ENCODE peak calls at places on chromosome 4, in five cellular contexts. S is mesenchymal stem cell, N is H9, Y is trophoblast cell, A is H1. P is an unnamed sample.

GRCh38 chr4:57074753-57075152 is 35.4 kb downstream of the IGFBP7 start:
- DNase-seq in Y (no peak), S (no peak), A (no peak), N (no peak), P (no peak)

GRCh38 chr4:1323635-1324442 is 23.2 kb upstream of the UVSSA start:
- DNase-seq in A (no peak), Y (peak; percentile 91), N (no peak), S (peak; percentile 87), P (no peak)

GRCh38 chr4:25107827-25108516 is 52.3 kb downstream of the SEPSECS start:
- DNase-seq in A (no peak), Y (no peak), N (peak; percentile 14), S (no peak), P (no peak)

GRCh38 chr4:40448875-40449274 is 113.7 kb downstream of the CHRNA9 start:
- DNase-seq in Y (no peak), A (no peak), S (no peak), N (no peak), P (no peak)

GRCh38 chr4:181030961-181031360 is 1212.2 kb upstream of the TENM3 start:
- DNase-seq in N (no peak), Y (no peak), A (no peak), S (no peak), P (no peak)

GRCh38 chr4:2800691-2801596 is 8.1 kb downstream of the SH3BP2 start:
- DNase-seq in S (peak; percentile 90), N (peak; percentile 79), Y (peak; percentile 38), A (peak; percentile 80), P (peak; percentile 57)

GRCh38 chr4:6676722-6677558 is 16.7 kb upstream of the S100P start:
- DNase-seq in S (no peak), Y (no peak), A (no peak), N (no peak), P (no peak)

GRCh38 chr4:22500831-22501714 is 14.8 kb downstream of the ADGRA3 start:
- DNase-seq in Y (no peak), A (no peak), S (no peak), N (no peak), P (no peak)

GRCh38 chr4:10579700-10580099 is 104.9 kb downstream of the CLNK start:
- DNase-seq in A (no peak), N (peak; percentile 70), Y (no peak), S (no peak), P (no peak)

GRCh38 chr4:107071108-107071507 is 35.0 kb upstream of the DKK2 start:
- DNase-seq in Y (no peak), S (no peak), A (no peak), N (no peak), P (no peak)

GRCh38 chr4:2647403-2648158 is 108.6 kb downstream of the TNIP2 start:
- DNase-seq in Y (no peak), N (no peak), A (no peak), S (no peak), P (no peak)

GRCh38 chr4:140260227-140260626 is 106.2 kb upstream of the MAML3 start:
- DNase-seq in A (no peak), Y (peak; percentile 65), N (no peak), S (peak; percentile 80), P (no peak)

GRCh38 chr4:155678011-155678410 is 11.4 kb downstream of the GUCY1A1 start:
- DNase-seq in S (no peak), A (no peak), Y (no peak), N (no peak), P (no peak)
- H2BK12ac ChIP-seq in S (no peak overlapping the region), A (no peak overlapping the region), Y (no peak overlapping the region), N (no peak overlapping the region), P (no peak overlapping the region)

DNA sequence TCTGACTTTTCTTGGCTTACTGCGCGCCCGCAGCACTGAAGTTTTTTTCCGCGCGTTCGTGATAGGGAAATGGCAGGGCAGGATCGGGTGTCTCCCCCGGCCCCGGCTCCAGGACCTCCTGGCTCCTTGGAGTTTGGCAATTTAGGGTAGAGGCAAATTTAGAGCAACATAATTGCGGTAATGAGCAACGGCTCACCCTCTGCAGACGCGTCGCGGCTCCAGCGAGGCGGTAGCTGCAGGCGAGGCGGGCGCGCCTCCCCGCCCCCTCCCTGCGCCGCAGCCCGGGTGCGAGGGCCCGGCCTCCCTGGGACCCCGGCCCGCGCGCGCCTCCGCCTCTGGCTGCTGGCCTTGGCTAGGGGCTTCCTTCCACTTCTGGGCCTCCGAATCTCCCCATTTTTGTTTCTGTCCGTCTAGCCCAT is 6.2 kb downstream of the MSX1 start:
- DNase-seq in Y (no peak), A (no peak), S (no peak), N (no peak), P (no peak)
- H3K4me1 ChIP-seq in Y (peaks cover 39% of the 10 kb centered on the region), A (peaks cover 8% of the 10 kb centered on the region), S (peaks cover 28% of the 10 kb centered on the region), N (no peaks in the 10 kb centered on the region), P (peaks cover 9% of the 10 kb centered on the region)

DNA sequence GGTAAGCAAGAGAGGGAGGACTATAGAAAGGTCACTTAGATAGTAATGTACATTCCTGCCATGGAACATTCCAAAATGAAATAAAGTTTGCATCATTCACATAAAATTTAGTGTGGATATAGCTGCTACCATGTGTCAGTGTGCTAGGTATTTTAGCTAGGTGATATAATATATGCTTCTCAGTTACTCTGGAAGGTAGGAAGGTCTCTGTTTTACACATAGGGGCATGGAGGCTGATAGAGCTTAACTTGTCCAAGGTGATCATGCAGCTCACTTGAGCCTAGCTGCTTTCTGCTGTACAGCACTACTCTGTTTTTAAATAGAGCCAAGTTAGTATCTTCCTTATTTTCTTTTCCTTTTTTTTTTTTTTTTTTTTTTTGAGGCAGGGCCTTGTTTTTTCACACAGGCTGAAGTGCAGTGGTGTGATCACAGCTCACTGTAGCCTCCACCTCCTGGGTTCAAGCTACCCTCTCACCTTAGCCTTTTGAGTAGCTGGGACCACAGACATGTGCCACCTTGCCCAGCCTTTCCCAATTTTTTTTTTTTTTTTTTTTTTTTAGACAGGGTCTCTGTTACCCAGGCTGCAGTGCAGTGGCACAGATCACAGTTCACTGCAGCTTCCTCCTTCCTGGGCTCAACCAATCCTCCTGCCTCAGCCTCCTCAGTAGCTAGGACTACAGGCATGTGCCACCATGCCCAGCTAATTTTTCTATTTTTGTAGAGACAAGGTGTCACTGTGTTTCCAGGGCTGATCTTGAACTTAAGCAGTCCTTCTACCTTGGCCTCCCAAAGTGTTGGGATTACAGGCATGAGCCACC is 10.4 kb downstream of the AFF1 start:
- DNase-seq in Y (no peak), A (no peak), N (no peak), S (no peak), P (no peak)
- H3K23ac ChIP-seq in Y (no peak overlapping the region), A (no peak overlapping the region), N (no peak overlapping the region), S (no peak overlapping the region), P (no peak overlapping the region)

GRCh38 chr4:175451238-175451965 is 360.7 kb downstream of the GPM6A start:
- DNase-seq in N (no peak), A (no peak), S (no peak), Y (peak; percentile 80), P (no peak)
- H2BK12ac ChIP-seq in N (no peak overlapping the region), A (no peak overlapping the region), S (no peak overlapping the region), Y (peak overlapping the region; percentile 85), P (no peak overlapping the region)

GRCh38 chr4:184818216-184818564 is 7.6 kb downstream of the ACSL1 start:
- DNase-seq in A (no peak), N (no peak), S (no peak), Y (no peak), P (no peak)

GRCh38 chr4:184822356-184822755 is 3.4 kb downstream of the ACSL1 start:
- DNase-seq in S (no peak), Y (no peak), A (no peak), N (no peak), P (no peak)

GRCh38 chr4:184819786-184820185 is 6.0 kb downstream of the ACSL1 start:
- DNase-seq in A (no peak), S (no peak), N (no peak), Y (no peak), P (no peak)

GRCh38 chr4:184824081-184824775 is 1.5 kb downstream of the ACSL1 start:
- DNase-seq in A (no peak), S (peak; percentile 21), Y (no peak), N (no peak), P (no peak)

DNA sequence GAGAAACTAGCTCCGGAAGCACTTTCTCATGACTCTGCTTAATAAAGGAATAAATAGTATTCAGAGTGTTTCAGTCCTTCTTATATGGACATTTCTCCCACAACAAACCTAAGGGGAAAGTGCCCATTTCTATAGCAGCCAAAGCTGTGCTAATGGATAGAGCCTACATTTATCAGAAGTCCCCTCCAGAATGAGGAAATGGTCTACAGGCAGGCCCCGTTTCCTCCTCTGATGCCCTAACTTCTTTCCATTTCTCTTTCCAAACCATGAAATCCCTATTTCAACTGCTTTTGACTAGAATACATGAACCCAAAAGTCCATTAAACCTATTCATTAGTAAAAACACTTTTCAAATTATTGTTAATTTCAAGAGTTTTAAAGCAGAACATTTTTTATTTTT is 4.5 kb downstream of the ACSL1 start:
- DNase-seq in Y (no peak), A (no peak), S (no peak), N (no peak), P (no peak)
- H3K4me1 ChIP-seq in Y (peaks cover 9% of the 10 kb centered on the region), A (no peaks in the 10 kb centered on the region), S (peaks cover 13% of the 10 kb centered on the region), N (peaks cover 3% of the 10 kb centered on the region), P (peaks cover 5% of the 10 kb centered on the region)

DNA sequence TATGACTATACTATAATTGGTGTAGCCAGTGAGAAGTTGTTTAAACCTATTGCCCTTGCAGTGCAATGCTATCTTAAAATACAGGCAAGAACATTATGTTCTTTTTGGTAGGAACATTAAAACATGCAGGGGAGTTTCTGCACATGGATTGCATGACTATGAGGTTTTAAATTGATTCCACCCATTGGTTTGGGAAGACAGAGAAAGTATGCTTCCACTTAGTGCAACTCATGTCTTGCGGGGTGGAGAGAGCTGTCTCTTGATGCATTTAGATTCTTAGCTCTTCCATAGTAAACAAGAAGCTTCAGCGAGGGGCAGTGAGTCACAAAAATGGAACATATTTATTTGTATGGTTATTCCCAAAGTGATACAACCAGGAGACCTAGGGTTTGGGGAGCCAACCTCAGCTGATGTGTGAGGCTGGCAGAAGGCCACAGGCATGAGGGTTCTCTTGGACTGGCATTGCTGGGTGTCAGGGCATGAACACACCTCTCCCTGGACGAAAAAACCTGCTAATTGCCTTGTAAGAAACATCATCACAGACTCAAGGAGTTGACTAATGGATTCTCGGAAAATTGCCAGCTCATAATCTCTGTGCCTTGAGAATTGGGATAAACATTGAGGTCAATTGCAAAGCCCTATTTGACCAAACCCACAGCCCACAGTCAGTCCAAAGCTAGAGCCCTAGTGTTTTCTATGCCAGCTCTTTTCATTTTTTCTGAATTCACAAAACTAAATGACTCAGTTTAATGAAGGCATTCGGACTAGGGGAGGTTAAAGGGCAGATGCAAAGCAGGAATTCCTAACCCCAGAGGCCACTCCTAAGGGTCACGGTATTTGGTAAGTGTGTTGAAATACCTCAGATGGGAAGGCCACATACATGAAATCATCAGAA is 39.3 kb upstream of the RASL11B start:
- DNase-seq in A (no peak), S (peak; percentile 97), Y (no peak), N (no peak), P (no peak)
- H3K23ac ChIP-seq in A (no peak overlapping the region), S (no peak overlapping the region), Y (no peak overlapping the region), N (no peak overlapping the region), P (no peak overlapping the region)

GRCh38 chr4:165288226-165288625 is 39.2 kb upstream of the MSMO1 start:
- DNase-seq in Y (no peak), S (no peak), N (no peak), A (no peak), P (no peak)
- H2BK12ac ChIP-seq in Y (no peak overlapping the region), S (no peak overlapping the region), N (no peak overlapping the region), A (no peak overlapping the region), P (no peak overlapping the region)

P was measured in neuronal stem cell.